ENCODE peak calls at places on chromosomes 16 and 17, in four cellular contexts. N, C, Y and M are unnamed samples.

GRCh38 chr16:88705076-88705684 is 1.0 kb downstream of the RNF166 start:
- DNase-seq in N (no peak), C (no peak), Y (no peak), M (peak; percentile 53)

GRCh38 chr16:7651803-7652570 is 319.3 kb downstream of the RBFOX1 start:
- DNase-seq in N (no peak), C (peak; percentile 41), Y (no peak), M (no peak)

GRCh38 chr17:9037741-9038140 is 16.4 kb downstream of the NTN1 start:
- DNase-seq in N (no peak), C (no peak), Y (no peak), M (no peak)

GRCh38 chr16:88856828-88857727 is at the start of the genes GALNS and TRAPPC2L:
- DNase-seq in N (peak; percentile 82), C (peak; percentile 96), Y (peak; percentile 98), M (peak; percentile 92)

GRCh38 chr17:72424505-72425117 is 303.8 kb downstream of the SOX9 start:
- DNase-seq in N (no peak), C (no peak), Y (no peak), M (no peak)

GRCh38 chr17:19237389-19238166 is 412 bp downstream of the EPN2 start:
- DNase-seq in N (no peak), C (peak; percentile 61), Y (peak; percentile 45), M (peak; percentile 52)

GRCh38 chr16:87198328-87198731 is 118.9 kb downstream of the C16orf95 start:
- DNase-seq in N (no peak), C (peak; percentile 50), Y (no peak), M (no peak)

GRCh38 chr16:67814567-67814966 is 7.9 kb downstream of the TSNAXIP1 start:
- DNase-seq in N (no peak), C (no peak), Y (no peak), M (no peak)

GRCh38 chr16:48829361-48829760 is 219.4 kb upstream of the N4BP1 start:
- DNase-seq in N (no peak), C (no peak), Y (no peak), M (no peak)

GRCh38 chr17:44751806-44752205 is 7.0 kb upstream of the ADAM11 start:
- DNase-seq in N (no peak), C (no peak), Y (no peak), M (no peak)

GRCh38 chr16:49489686-49490320 is 116.2 kb downstream of the C16orf78 start:
- DNase-seq in N (no peak), C (no peak), Y (no peak), M (no peak)

GRCh38 chr16:67019171-67019570 is 9.8 kb upstream of the CBFB start:
- DNase-seq in N (no peak), C (no peak), Y (no peak), M (no peak)

GRCh38 chr16:67163164-67163902 is 1.2 kb upstream of the HSF4 start:
- DNase-seq in N (no peak), C (no peak), Y (no peak), M (peak; percentile 49)

GRCh38 chr17:40024901-40025300 is 9.7 kb downstream of the CSF3 start:
- DNase-seq in N (no peak), C (no peak), Y (no peak), M (no peak)

GRCh38 chr17:42200702-42201101 is 6.4 kb upstream of the GHDC start:
- DNase-seq in N (no peak), C (no peak), Y (no peak), M (no peak)

GRCh38 chr16:75938818-75939217 is 212.5 kb upstream of the CPHXL start:
- DNase-seq in N (no peak), C (no peak), Y (no peak), M (peak; percentile 23)

GRCh38 chr17:50472286-50472685 is 3.6 kb upstream of the CHAD start:
- DNase-seq in N (no peak), C (no peak), Y (no peak), M (no peak)

GRCh38 chr17:72466199-72466598 is 345.4 kb downstream of the SOX9 start:
- DNase-seq in N (no peak), C (no peak), Y (no peak), M (peak; percentile 72)

GRCh38 chr17:21199311-21199710 is 14.7 kb downstream of the TMEM11 start:
- DNase-seq in N (peak; percentile 65), C (peak; percentile 84), Y (no peak), M (peak; percentile 70)

GRCh38 chr16:55323637-55324490 is at the start of gene IRX6:
- DNase-seq in N (peak; percentile 82), C (peak; percentile 92), Y (peak; percentile 67), M (no peak)

GRCh38 chr17:38415250-38416194 is 12.7 kb upstream of the ARHGAP23 start:
- DNase-seq in N (no peak), C (peak; percentile 89), Y (no peak), M (peak; percentile 59)

GRCh38 chr16:23394141-23394540 is 58.8 kb downstream of the COG7 start:
- DNase-seq in N (no peak), C (no peak), Y (no peak), M (no peak)

GRCh38 chr16:89765292-89765810 is 44.0 kb downstream of the ZNF276 start:
- DNase-seq in N (no peak), C (no peak), Y (no peak), M (no peak)

GRCh38 chr16:85492617-85492957 is 120.5 kb upstream of the GSE1 start:
- DNase-seq in N (no peak), C (no peak), Y (no peak), M (no peak)
- H2BK12ac ChIP-seq in N (peak overlapping the region; percentile 75), C (peak overlapping the region; percentile 77), Y (peak overlapping the region; percentile 18), M (no peak overlapping the region)

DNA sequence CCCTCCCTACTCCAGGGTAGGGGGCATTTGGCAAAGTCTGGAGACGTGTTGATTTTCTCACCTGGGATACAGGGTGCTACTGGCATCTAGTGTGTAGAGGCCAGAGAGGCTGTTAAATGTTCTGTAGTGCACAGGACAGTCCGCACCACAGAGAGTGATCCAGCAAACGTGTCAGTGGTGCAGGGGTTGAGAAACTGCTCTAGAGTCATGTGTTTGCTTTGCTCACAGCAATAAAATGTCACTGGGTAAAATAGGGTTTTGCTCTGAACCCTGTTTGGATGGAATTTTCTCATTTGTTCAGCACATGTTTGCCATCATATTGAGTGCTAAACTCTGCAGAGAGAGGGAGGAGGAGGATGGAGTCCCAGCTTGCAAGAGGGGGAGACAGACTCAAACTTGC is 11.7 kb downstream of the PLCG2 start:
- DNase-seq in N (no peak), C (no peak), Y (no peak), M (peak; percentile 4)
- H3K23ac ChIP-seq in N (no peak overlapping the region), C (no peak overlapping the region), Y (no peak overlapping the region), M (no peak overlapping the region)

DNA sequence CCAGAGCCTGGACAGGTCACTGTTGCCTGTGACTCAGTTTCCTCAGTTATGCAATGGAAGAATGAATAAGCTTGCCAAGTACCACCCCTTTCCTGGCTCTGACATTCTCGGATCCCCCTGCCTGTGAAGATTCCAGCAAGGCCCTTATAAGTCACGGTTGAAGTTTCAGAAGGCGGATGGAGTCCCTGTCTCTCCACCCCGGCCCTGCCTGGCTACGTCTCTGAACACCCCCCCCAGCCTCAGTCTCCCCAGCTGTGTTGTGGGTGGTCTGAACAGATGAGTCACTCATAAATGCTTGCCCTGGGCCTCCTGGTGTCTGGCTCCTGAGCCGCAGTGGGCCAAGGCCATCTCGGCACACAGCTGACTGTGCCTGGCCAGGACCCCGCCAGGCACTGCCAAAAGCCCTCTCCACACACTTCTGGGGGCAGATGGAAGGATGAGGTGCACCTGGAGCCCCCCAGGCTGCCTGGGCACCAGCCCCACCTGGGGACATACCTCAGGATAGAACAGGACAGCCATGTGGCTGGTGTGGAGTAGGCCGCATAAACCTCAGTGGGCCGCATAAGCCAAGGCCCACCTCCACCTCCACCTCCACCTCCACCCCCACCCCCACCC is 15.4 kb downstream of the VASN start:
- DNase-seq in N (no peak), C (no peak), Y (no peak), M (no peak)
- H2BK12ac ChIP-seq in N (no peak overlapping the region), C (no peak overlapping the region), Y (no peak overlapping the region), M (no peak overlapping the region)

GRCh38 chr17:48025040-48025903 is 12.3 kb downstream of the COPZ2 start:
- DNase-seq in N (peak; percentile 91), C (peak; percentile 98), Y (peak; percentile 97), M (peak; percentile 97)
- H3K23ac ChIP-seq in N (no peak overlapping the region), C (no peak overlapping the region), Y (no peak overlapping the region), M (no peak overlapping the region)

GRCh38 chr17:82153745-82154375 is 55.8 kb upstream of the FASN start:
- DNase-seq in N (peak; percentile 56), C (peak; percentile 94), Y (peak; percentile 69), M (peak; percentile 80)
- H2BK12ac ChIP-seq in N (no peak overlapping the region), C (no peak overlapping the region), Y (no peak overlapping the region), M (peak overlapping the region; percentile 22)